ENCODE peak calls at places on chromosome 22, in ten cellular contexts. S is coronary artery; Y is NCI-H510A treated with DMSO at 0.1 percent for 48 hours; M is activated CD4-positive, alpha-beta memory T cell treated with anti-CD3 and anti-CD28 coated beads for 36 hours; B is iris pigment epithelial cell; V is CD4-positive, alpha-beta T cell; N is bronchial epithelial cell; X is H7; J is activated CD4-positive, alpha-beta T cell treated with anti-CD3 and anti-CD28 coated beads, Interleukin-2, amount 50 U/mL, for 48 hours; Q is GM10248. L is an unnamed sample.

GRCh38 chr22:24595228-24595627 is 2.4 kb upstream of the LRRC75B start:
- DNase-seq in S (no peak), Y (no peak), M (no peak), B (no peak), V (no peak), N (no peak), X (no peak), J (no peak), Q (no peak), L (no peak)

GRCh38 chr22:43272301-43272700 is 70.9 kb downstream of the SCUBE1 start:
- DNase-seq in S (no peak), Y (no peak), M (no peak), B (no peak), V (no peak), N (peak; percentile 18), X (no peak), J (no peak), Q (no peak), L (no peak)

GRCh38 chr22:27116295-27116694 is 458.9 kb downstream of the MIAT start:
- DNase-seq in S (peak; percentile 54), Y (peak; percentile 42), M (no peak), B (no peak), V (no peak), N (peak; percentile 57), X (no peak), J (no peak), Q (no peak), L (peak; percentile 40)

GRCh38 chr22:43449205-43449830 is 37.5 kb downstream of the MPPED1 start:
- DNase-seq in S (no peak), Y (no peak), M (no peak), B (no peak), V (peak; percentile 17), N (no peak), X (peak; percentile 91), J (no peak), Q (no peak), L (peak; percentile 80)

GRCh38 chr22:41907436-41908401 is 7.2 kb downstream of the SHISA8 start:
- DNase-seq in S (no peak), Y (no peak), M (peak; percentile 47), B (no peak), V (no peak), N (no peak), X (peak; percentile 74), J (no peak), Q (no peak), L (no peak)

GRCh38 chr22:43789452-43789851 is 22.7 kb downstream of the EFCAB6 start:
- DNase-seq in S (no peak), Y (no peak), M (no peak), B (peak; percentile 36), V (no peak), N (peak; percentile 89), X (no peak), J (no peak), Q (no peak), L (no peak)

GRCh38 chr22:41256898-41257260 is 16.1 kb upstream of the CHADL start:
- DNase-seq in S (no peak), Y (no peak), M (no peak), B (peak; percentile 67), V (no peak), N (no peak), X (peak; percentile 83), J (no peak), Q (no peak), L (peak; percentile 40)

GRCh38 chr22:25023879-25024278 is 71.4 kb downstream of the KIAA1671 start:
- DNase-seq in S (no peak), Y (peak; percentile 34), M (no peak), B (no peak), V (no peak), N (no peak), X (no peak), J (no peak), Q (no peak), L (no peak)

GRCh38 chr22:17875631-17876030 is 101.4 kb upstream of the BID start:
- DNase-seq in S (no peak), Y (no peak), M (no peak), B (no peak), V (no peak), N (no peak), X (no peak), J (no peak), Q (no peak), L (no peak)

GRCh38 chr22:45649809-45650208 is 21.8 kb upstream of the ATXN10 start:
- DNase-seq in S (no peak), Y (no peak), M (no peak), B (no peak), V (no peak), N (no peak), X (no peak), J (no peak), Q (no peak), L (no peak)

GRCh38 chr22:19058713-19059451 is 63.3 kb downstream of the DGCR2 start:
- DNase-seq in S (no peak), Y (no peak), M (peak; percentile 7), B (no peak), V (no peak), N (no peak), X (peak; percentile 55), J (no peak), Q (no peak), L (peak; percentile 47)

GRCh38 chr22:21051836-21052400 is 6.2 kb downstream of the LRRC74B start:
- DNase-seq in S (no peak), Y (no peak), M (no peak), B (no peak), V (no peak), N (no peak), X (peak; percentile 66), J (no peak), Q (no peak), L (peak; percentile 51)

GRCh38 chr22:49958462-49958921 is 2.1 kb upstream of the PIM3 start:
- DNase-seq in S (no peak), Y (no peak), M (no peak), B (no peak), V (no peak), N (no peak), X (no peak), J (no peak), Q (no peak), L (no peak)

GRCh38 chr22:46577361-46578249 is 40.2 kb upstream of the CELSR1 start:
- DNase-seq in S (no peak), Y (no peak), M (no peak), B (no peak), V (no peak), N (no peak), X (peak; percentile 69), J (peak; percentile 23), Q (no peak), L (no peak)

GRCh38 chr22:28710112-28710888 is 30.7 kb upstream of the TTC28 start:
- DNase-seq in S (no peak), Y (no peak), M (no peak), B (peak; percentile 93), V (no peak), N (peak; percentile 83), X (no peak), J (no peak), Q (no peak), L (no peak)

GRCh38 chr22:37275622-37276021 is 6.7 kb upstream of the CYTH4 start:
- DNase-seq in S (no peak), Y (no peak), M (peak; percentile 89), B (no peak), V (no peak), N (no peak), X (peak; percentile 5), J (peak; percentile 61), Q (no peak), L (no peak)

GRCh38 chr22:41699264-41700104 is at the start of gene MEI1:
- DNase-seq in S (no peak), Y (no peak), M (peak; percentile 95), B (peak; percentile 51), V (peak; percentile 92), N (peak; percentile 52), X (peak; percentile 57), J (peak; percentile 93), Q (peak; percentile 93), L (peak; percentile 67)

GRCh38 chr22:47192651-47193437 is 430.4 kb downstream of the TBC1D22A start:
- DNase-seq in S (peak; percentile 67), Y (no peak), M (peak; percentile 25), B (no peak), V (peak; percentile 29), N (no peak), X (peak; percentile 50), J (peak; percentile 14), Q (no peak), L (peak; percentile 50)

GRCh38 chr22:38788417-38788816 is 5.5 kb downstream of the DNAL4 start:
- DNase-seq in S (no peak), Y (no peak), M (no peak), B (peak; percentile 91), V (no peak), N (peak; percentile 64), X (no peak), J (no peak), Q (no peak), L (no peak)

GRCh38 chr22:24002849-24003248 is 2.4 kb downstream of the GSTT4 start:
- DNase-seq in S (no peak), Y (no peak), M (no peak), B (no peak), V (no peak), N (no peak), X (no peak), J (no peak), Q (no peak), L (no peak)

GRCh38 chr22:38869663-38870062 is 2.4 kb downstream of the CBX6 start:
- DNase-seq in S (no peak), Y (no peak), M (no peak), B (no peak), V (peak; percentile 14), N (no peak), X (no peak), J (no peak), Q (no peak), L (no peak)

GRCh38 chr22:41350087-41350486 is 31.7 kb upstream of the TEF start:
- DNase-seq in S (no peak), Y (no peak), M (no peak), B (no peak), V (no peak), N (no peak), X (no peak), J (no peak), Q (no peak), L (no peak)

GRCh38 chr22:28111501-28111900 is 192.4 kb upstream of the PITPNB start:
- DNase-seq in S (no peak), Y (no peak), M (no peak), B (no peak), V (no peak), N (no peak), X (no peak), J (no peak), Q (no peak), L (no peak)

GRCh38 chr22:20531404-20532181 is 24.2 kb downstream of the MED15 start:
- DNase-seq in S (peak; percentile 85), Y (peak; percentile 74), M (no peak), B (peak; percentile 91), V (no peak), N (peak; percentile 96), X (peak; percentile 83), J (no peak), Q (no peak), L (peak; percentile 98)

GRCh38 chr22:45317551-45318167 is 7.9 kb downstream of the FAM118A start:
- DNase-seq in S (peak; percentile 93), Y (peak; percentile 12), M (peak; percentile 22), B (peak; percentile 17), V (no peak), N (peak; percentile 46), X (peak; percentile 75), J (no peak), Q (no peak), L (peak; percentile 78)

GRCh38 chr22:29689872-29690213 is 30.0 kb upstream of the CABP7 start:
- DNase-seq in S (no peak), Y (peak; percentile 51), M (peak; percentile 60), B (peak; percentile 64), V (peak; percentile 49), N (peak; percentile 31), X (peak; percentile 85), J (peak; percentile 57), Q (no peak), L (peak; percentile 81)

GRCh38 chr22:31647516-31647915 is 14.5 kb downstream of the PISD start:
- DNase-seq in S (no peak), Y (no peak), M (no peak), B (peak; percentile 96), V (no peak), N (peak; percentile 62), X (peak; percentile 17), J (no peak), Q (no peak), L (no peak)